ENCODE peak calls at places on chromosomes 6 and 20, in five cellular contexts. One of them, this sample, is unnamed.

GRCh38 chr6:147774856-147775255 is 266.4 kb downstream of the SAMD5 start:
- DNase-seq in ovary: no peak
- DNase-seq in AG09309: no peak
- DNase-seq in Panc1: no peak
- DNase-seq in bronchial epithelial cell: no peak
- DNase-seq in this sample: no peak

GRCh38 chr20:32441638-32442037 is 83.5 kb downstream of the ASXL1 start:
- DNase-seq in ovary: no peak
- DNase-seq in AG09309: no peak
- DNase-seq in Panc1: no peak
- DNase-seq in bronchial epithelial cell: no peak
- DNase-seq in this sample: no peak

GRCh38 chr6:33983721-33984465 is 162.0 kb downstream of the GRM4 start:
- DNase-seq in ovary: no peak
- DNase-seq in AG09309: no peak
- DNase-seq in Panc1: no peak
- DNase-seq in bronchial epithelial cell: no peak
- DNase-seq in this sample: no peak

GRCh38 chr20:32823078-32823477 is 3.3 kb downstream of the MAPRE1 start:
- DNase-seq in ovary: no peak
- DNase-seq in AG09309: peak
- DNase-seq in Panc1: no peak
- DNase-seq in bronchial epithelial cell: peak
- DNase-seq in this sample: peak

GRCh38 chr6:79797912-79798311 is 149.4 kb downstream of the ELOVL4 start:
- DNase-seq in ovary: no peak
- DNase-seq in AG09309: no peak
- DNase-seq in Panc1: no peak
- DNase-seq in bronchial epithelial cell: no peak
- DNase-seq in this sample: no peak

GRCh38 chr20:17768267-17768666 is 68.5 kb downstream of the BANF2 start:
- DNase-seq in ovary: no peak
- DNase-seq in AG09309: no peak
- DNase-seq in Panc1: no peak
- DNase-seq in bronchial epithelial cell: no peak
- DNase-seq in this sample: no peak

GRCh38 chr20:18739785-18740184 is 73.8 kb upstream of the SCP2D1 start:
- DNase-seq in ovary: peak
- DNase-seq in AG09309: peak
- DNase-seq in Panc1: no peak
- DNase-seq in bronchial epithelial cell: no peak
- DNase-seq in this sample: no peak

GRCh38 chr6:25405442-25405841 is 126.3 kb downstream of the CARMIL1 start:
- DNase-seq in ovary: no peak
- DNase-seq in AG09309: no peak
- DNase-seq in Panc1: no peak
- DNase-seq in bronchial epithelial cell: no peak
- DNase-seq in this sample: no peak

GRCh38 chr6:111921108-111921507 is 47.9 kb upstream of the FYN start:
- DNase-seq in ovary: no peak
- DNase-seq in AG09309: no peak
- DNase-seq in Panc1: no peak
- DNase-seq in bronchial epithelial cell: no peak
- DNase-seq in this sample: no peak

GRCh38 chr6:151275566-151275965 is 35.8 kb downstream of the AKAP12 start:
- DNase-seq in ovary: no peak
- DNase-seq in AG09309: no peak
- DNase-seq in Panc1: no peak
- DNase-seq in bronchial epithelial cell: no peak
- DNase-seq in this sample: no peak

GRCh38 chr20:13684566-13685222 is 46.0 kb upstream of the TASP1 start:
- DNase-seq in ovary: no peak
- DNase-seq in AG09309: no peak
- DNase-seq in Panc1: no peak
- DNase-seq in bronchial epithelial cell: no peak
- DNase-seq in this sample: peak

GRCh38 chr6:161496941-161497340 is 223.1 kb upstream of the AGPAT4 start:
- DNase-seq in ovary: no peak
- DNase-seq in AG09309: no peak
- DNase-seq in Panc1: no peak
- DNase-seq in bronchial epithelial cell: no peak
- DNase-seq in this sample: no peak

GRCh38 chr6:82980086-82980485 is 85.6 kb downstream of the UBE3D start:
- DNase-seq in ovary: no peak
- DNase-seq in AG09309: peak
- DNase-seq in Panc1: no peak
- DNase-seq in bronchial epithelial cell: peak
- DNase-seq in this sample: peak

GRCh38 chr6:85490516-85491248 is 40.8 kb downstream of the NT5E start:
- DNase-seq in ovary: no peak
- DNase-seq in AG09309: no peak
- DNase-seq in Panc1: no peak
- DNase-seq in bronchial epithelial cell: peak
- DNase-seq in this sample: peak

GRCh38 chr6:99276747-99277146 is 72.7 kb downstream of the FAXC start:
- DNase-seq in ovary: no peak
- DNase-seq in AG09309: no peak
- DNase-seq in Panc1: no peak
- DNase-seq in bronchial epithelial cell: peak
- DNase-seq in this sample: peak

GRCh38 chr20:60057866-60058807 is 99.9 kb downstream of the CDH26 start:
- DNase-seq in ovary: no peak
- DNase-seq in AG09309: no peak
- DNase-seq in Panc1: no peak
- DNase-seq in bronchial epithelial cell: peak
- DNase-seq in this sample: peak

GRCh38 chr6:131917318-131917717 is 33.9 kb downstream of the CCN2 start:
- DNase-seq in ovary: no peak
- DNase-seq in AG09309: no peak
- DNase-seq in Panc1: no peak
- DNase-seq in bronchial epithelial cell: no peak
- DNase-seq in this sample: no peak

GRCh38 chr6:95095271-95095670 is 482.1 kb upstream of the MANEA start:
- DNase-seq in ovary: no peak
- DNase-seq in AG09309: no peak
- DNase-seq in Panc1: no peak
- DNase-seq in bronchial epithelial cell: peak
- DNase-seq in this sample: peak

GRCh38 chr6:93017213-93017612 is 402.1 kb downstream of the EPHA7 start:
- DNase-seq in ovary: no peak
- DNase-seq in AG09309: no peak
- DNase-seq in Panc1: no peak
- DNase-seq in bronchial epithelial cell: no peak
- DNase-seq in this sample: no peak

GRCh38 chr6:75209432-75209723 is 3.5 kb upstream of the COL12A1 start:
- DNase-seq in ovary: no peak
- DNase-seq in AG09309: no peak
- DNase-seq in Panc1: no peak
- DNase-seq in bronchial epithelial cell: no peak
- DNase-seq in this sample: no peak

GRCh38 chr6:119170427-119171407 is 92.3 kb upstream of the FAM184A start:
- DNase-seq in ovary: no peak
- DNase-seq in AG09309: no peak
- DNase-seq in Panc1: no peak
- DNase-seq in bronchial epithelial cell: peak
- DNase-seq in this sample: no peak

GRCh38 chr6:159044899-159045727 is at the start of gene TAGAP:
- DNase-seq in ovary: no peak
- DNase-seq in AG09309: no peak
- DNase-seq in Panc1: no peak
- DNase-seq in bronchial epithelial cell: no peak
- DNase-seq in this sample: peak

GRCh38 chr6:162058281-162058875 is 669.2 kb downstream of the PRKN start:
- DNase-seq in ovary: no peak
- DNase-seq in AG09309: no peak
- DNase-seq in Panc1: no peak
- DNase-seq in bronchial epithelial cell: peak
- DNase-seq in this sample: peak

GRCh38 chr6:89116702-89117101 is 1.2 kb downstream of the SRSF12 start:
- DNase-seq in ovary: no peak
- DNase-seq in AG09309: no peak
- DNase-seq in Panc1: no peak
- DNase-seq in bronchial epithelial cell: no peak
- DNase-seq in this sample: no peak

GRCh38 chr6:14791525-14791924 is 454.3 kb upstream of the JARID2 start:
- DNase-seq in ovary: no peak
- DNase-seq in AG09309: no peak
- DNase-seq in Panc1: no peak
- DNase-seq in bronchial epithelial cell: no peak
- DNase-seq in this sample: peak

GRCh38 chr6:52953911-52954839 is 40.9 kb downstream of the GSTA4 start:
- DNase-seq in ovary: no peak
- DNase-seq in AG09309: no peak
- DNase-seq in Panc1: no peak
- DNase-seq in bronchial epithelial cell: no peak
- DNase-seq in this sample: no peak

GRCh38 chr6:21265264-21266044 is 328.1 kb upstream of the SOX4 start:
- DNase-seq in ovary: no peak
- DNase-seq in AG09309: peak
- DNase-seq in Panc1: no peak
- DNase-seq in bronchial epithelial cell: peak
- DNase-seq in this sample: peak

GRCh38 chr20:56831795-56832194 is 202.7 kb downstream of the TFAP2C start:
- DNase-seq in ovary: no peak
- DNase-seq in AG09309: no peak
- DNase-seq in Panc1: no peak
- DNase-seq in bronchial epithelial cell: no peak
- DNase-seq in this sample: no peak

GRCh38 chr6:74879970-74880369 is 325.9 kb downstream of the COL12A1 start:
- DNase-seq in ovary: no peak
- DNase-seq in AG09309: no peak
- DNase-seq in Panc1: no peak
- DNase-seq in bronchial epithelial cell: no peak
- DNase-seq in this sample: no peak

GRCh38 chr20:9506964-9507369 is 7.4 kb upstream of the LAMP5 start:
- DNase-seq in ovary: no peak
- DNase-seq in AG09309: no peak
- DNase-seq in Panc1: no peak
- DNase-seq in bronchial epithelial cell: no peak
- DNase-seq in this sample: no peak

GRCh38 chr20:9506337-9506821 is 8.0 kb upstream of the LAMP5 start:
- DNase-seq in ovary: no peak
- DNase-seq in AG09309: no peak
- DNase-seq in Panc1: no peak
- DNase-seq in bronchial epithelial cell: no peak
- DNase-seq in this sample: no peak

GRCh38 chr20:9501473-9501872 is 12.9 kb upstream of the LAMP5 start:
- DNase-seq in ovary: no peak
- DNase-seq in AG09309: no peak
- DNase-seq in Panc1: no peak
- DNase-seq in bronchial epithelial cell: no peak
- DNase-seq in this sample: no peak

GRCh38 chr20:9500121-9500911 is 14.1 kb upstream of the LAMP5 start:
- DNase-seq in ovary: no peak
- DNase-seq in AG09309: no peak
- DNase-seq in Panc1: no peak
- DNase-seq in bronchial epithelial cell: no peak
- DNase-seq in this sample: no peak

DNA sequence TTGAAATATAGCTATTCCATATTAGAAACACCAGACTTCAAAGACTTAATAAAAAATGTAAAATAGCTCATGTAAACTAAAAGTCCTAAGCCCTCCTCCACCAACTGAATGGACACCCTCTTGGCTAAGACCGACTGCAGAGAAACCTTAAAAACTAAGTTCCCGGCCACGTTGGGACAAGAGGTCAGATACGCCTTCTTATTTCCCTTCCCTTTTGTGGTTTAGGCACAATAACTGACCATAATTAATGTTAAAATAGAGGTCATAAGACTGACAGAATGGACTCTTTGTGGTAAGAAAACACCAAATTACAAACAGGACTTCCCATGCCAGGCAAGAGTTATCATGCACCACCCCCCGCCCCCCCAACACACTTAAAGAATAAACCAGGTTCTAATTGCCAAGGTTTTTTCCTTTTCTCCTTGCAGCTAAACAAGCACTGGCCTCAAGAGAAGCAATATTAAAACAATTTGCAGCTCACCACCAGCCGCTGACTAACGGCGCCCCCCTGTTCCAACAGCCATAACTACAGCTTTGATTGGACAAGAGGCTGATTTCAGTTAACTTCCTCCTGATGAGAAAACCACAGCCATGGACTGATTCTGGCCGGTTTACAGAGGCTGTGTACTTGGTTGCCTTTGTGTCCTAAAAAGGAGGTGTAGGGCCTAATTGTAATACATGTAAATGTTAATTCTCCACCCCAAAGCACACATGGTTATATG is 10.7 kb upstream of the LAMP5 start:
- DNase-seq in ovary: no peak
- DNase-seq in AG09309: peak
- DNase-seq in Panc1: no peak
- DNase-seq in bronchial epithelial cell: peak
- DNase-seq in this sample: no peak
- TF ChIP-seq CTCF in ovary: no peak
- TF ChIP-seq CTCF in AG09309: peak
- TF ChIP-seq CTCF in Panc1: peak
- TF ChIP-seq CTCF in bronchial epithelial cell: no peak
- TF ChIP-seq CTCF in this sample: no peak

GRCh38 chr20:1965520-1966278 is 28.2 kb downstream of the PDYN start:
- DNase-seq in ovary: peak
- DNase-seq in AG09309: no peak
- DNase-seq in Panc1: peak
- DNase-seq in bronchial epithelial cell: peak
- DNase-seq in this sample: peak
- H3K4me3 ChIP-seq in ovary: no peak
- H3K4me3 ChIP-seq in AG09309: no peak
- H3K4me3 ChIP-seq in Panc1: no peak
- H3K4me3 ChIP-seq in bronchial epithelial cell: peak
- H3K4me3 ChIP-seq in this sample: no peak

DNA sequence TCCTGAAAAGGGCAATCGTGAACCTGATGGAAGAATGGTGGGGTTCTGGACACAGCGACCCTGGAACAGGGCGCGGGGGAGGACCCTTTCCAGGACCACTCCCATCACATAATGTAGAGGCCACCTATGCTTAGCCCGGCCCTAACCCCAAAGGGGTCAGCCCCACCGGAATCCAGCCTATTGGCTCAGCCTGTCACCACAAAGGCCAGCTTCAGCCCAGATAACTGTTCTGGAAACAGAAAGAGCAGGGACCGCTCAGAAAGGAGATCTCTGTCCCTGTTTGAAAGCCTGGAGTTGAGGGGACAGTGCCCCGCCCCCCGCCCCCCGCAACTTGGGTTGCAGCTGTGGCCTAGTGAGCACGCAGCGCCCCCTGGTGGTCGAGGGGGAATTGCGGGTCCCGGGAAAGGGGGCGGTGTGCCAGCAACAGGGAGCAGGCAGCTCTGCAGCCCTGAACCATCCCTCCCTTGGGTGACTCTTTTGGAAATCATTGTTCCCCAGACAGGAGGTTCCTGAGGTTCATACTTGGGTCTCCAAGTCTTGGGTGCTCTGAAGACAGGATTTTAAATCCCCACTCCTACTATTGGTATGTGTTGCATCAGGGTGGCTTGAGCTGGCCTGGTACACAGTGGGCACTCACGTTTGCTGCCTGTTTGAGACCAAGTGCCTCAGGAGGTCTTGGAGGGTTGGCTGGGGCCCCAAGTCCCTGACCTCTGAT is 1.5 kb downstream of the SIGLEC1 start:
- DNase-seq in ovary: peak
- DNase-seq in AG09309: no peak
- DNase-seq in Panc1: no peak
- DNase-seq in bronchial epithelial cell: no peak
- DNase-seq in this sample: peak
- TF ChIP-seq CTCF in ovary: peak
- TF ChIP-seq CTCF in AG09309: peak
- TF ChIP-seq CTCF in Panc1: peak
- TF ChIP-seq CTCF in bronchial epithelial cell: peak
- TF ChIP-seq CTCF in this sample: peak

GRCh38 chr6:124970763-124971162 is 8.5 kb downstream of the RNF217 start:
- DNase-seq in ovary: no peak
- DNase-seq in AG09309: no peak
- DNase-seq in Panc1: no peak
- DNase-seq in bronchial epithelial cell: no peak
- DNase-seq in this sample: no peak
- H3K4me3 ChIP-seq in ovary: no peak
- H3K4me3 ChIP-seq in AG09309: no peak
- H3K4me3 ChIP-seq in Panc1: no peak
- H3K4me3 ChIP-seq in bronchial epithelial cell: no peak
- H3K4me3 ChIP-seq in this sample: no peak

This sample was measured in epithelial cell of esophagus.